ENCODE peak calls at places on chromosomes 4 and X, in five cellular contexts. One of them, this sample, is unnamed.

GRCh38 chr4:41281038-41281634 is 24.4 kb downstream of the UCHL1 start:
- DNase-seq in nephron progenitor cell: peak; percentile 57
- DNase-seq in ACHN: peak; percentile 69
- DNase-seq in posterior cingulate gyrus: no peak
- DNase-seq in nucleus accumbens: peak; percentile 27
- DNase-seq in this sample: no peak

GRCh38 chrX:39518451-39519212 is 579.1 kb downstream of the BCOR start:
- DNase-seq in nephron progenitor cell: no peak
- DNase-seq in ACHN: no peak
- DNase-seq in posterior cingulate gyrus: peak; percentile 23
- DNase-seq in nucleus accumbens: peak; percentile 15
- DNase-seq in this sample: peak; percentile 38

GRCh38 chr4:8235224-8235623 is 34.3 kb upstream of the HTRA3 start:
- DNase-seq in nephron progenitor cell: no peak
- DNase-seq in ACHN: no peak
- DNase-seq in posterior cingulate gyrus: no peak
- DNase-seq in nucleus accumbens: no peak
- DNase-seq in this sample: no peak

GRCh38 chr4:169009281-169010124 is 552 bp downstream of the CBR4 start:
- DNase-seq in nephron progenitor cell: peak; percentile 56
- DNase-seq in ACHN: peak; percentile 66
- DNase-seq in posterior cingulate gyrus: peak; percentile 42
- DNase-seq in nucleus accumbens: peak; percentile 68
- DNase-seq in this sample: peak; percentile 43

GRCh38 chr4:140609548-140610425 is 41.0 kb upstream of the UCP1 start:
- DNase-seq in nephron progenitor cell: peak; percentile 26
- DNase-seq in ACHN: peak; percentile 52
- DNase-seq in posterior cingulate gyrus: no peak
- DNase-seq in nucleus accumbens: peak; percentile 4
- DNase-seq in this sample: peak; percentile 48

GRCh38 chrX:47358387-47359065 is 11.9 kb upstream of the ZNF157 start:
- DNase-seq in nephron progenitor cell: no peak
- DNase-seq in ACHN: no peak
- DNase-seq in posterior cingulate gyrus: no peak
- DNase-seq in nucleus accumbens: no peak
- DNase-seq in this sample: no peak

GRCh38 chr4:86977621-86978184 is 42.9 kb downstream of the AFF1 start:
- DNase-seq in nephron progenitor cell: no peak
- DNase-seq in ACHN: peak; percentile 66
- DNase-seq in posterior cingulate gyrus: no peak
- DNase-seq in nucleus accumbens: no peak
- DNase-seq in this sample: no peak

GRCh38 chrX:16839852-16840460 is 30.2 kb downstream of the RBBP7 start:
- DNase-seq in nephron progenitor cell: no peak
- DNase-seq in ACHN: peak; percentile 17
- DNase-seq in posterior cingulate gyrus: peak; percentile 55
- DNase-seq in nucleus accumbens: no peak
- DNase-seq in this sample: peak; percentile 49

GRCh38 chr4:577499-578450 is 1.7 kb upstream of the TMEM271 start:
- DNase-seq in nephron progenitor cell: peak; percentile 41
- DNase-seq in ACHN: no peak
- DNase-seq in posterior cingulate gyrus: peak; percentile 73
- DNase-seq in nucleus accumbens: peak; percentile 46
- DNase-seq in this sample: peak; percentile 71

GRCh38 chrX:69298466-69299140 is 133.3 kb upstream of the PJA1 start:
- DNase-seq in nephron progenitor cell: no peak
- DNase-seq in ACHN: no peak
- DNase-seq in posterior cingulate gyrus: no peak
- DNase-seq in nucleus accumbens: no peak
- DNase-seq in this sample: no peak

GRCh38 chr4:33961751-33962150 is 2282.6 kb downstream of the ARAP2 start:
- DNase-seq in nephron progenitor cell: no peak
- DNase-seq in ACHN: no peak
- DNase-seq in posterior cingulate gyrus: no peak
- DNase-seq in nucleus accumbens: no peak
- DNase-seq in this sample: no peak